ENCODE peak calls at places on chromosome 3, in five cellular contexts. F is caudate nucleus, J is psoas muscle, G is mesothelial cell of epicardium, H is mesenteric fat pad. W is an unnamed sample.

GRCh38 chr3:105444725-105445124 is 78.0 kb downstream of the ALCAM start:
- DNase-seq in F (no peak), G (no peak), J (no peak), H (no peak), W (no peak)

GRCh38 chr3:194224937-194225422 is 89.0 kb downstream of the HES1 start:
- DNase-seq in J (no peak), F (no peak), G (no peak), H (no peak), W (no peak)

GRCh38 chr3:111080357-111080937 is 8.8 kb downstream of the NECTIN3 start:
- DNase-seq in G (no peak), J (no peak), H (no peak), F (no peak), W (no peak)

GRCh38 chr3:127604546-127605165 is 6.4 kb downstream of the MCM2 start:
- DNase-seq in G (no peak), J (no peak), H (no peak), F (no peak), W (no peak)

GRCh38 chr3:174495928-174496327 is 363.2 kb upstream of the NAALADL2 start:
- DNase-seq in G (no peak), F (no peak), J (no peak), H (no peak), W (no peak)

GRCh38 chr3:120931593-120931992 is 23.6 kb downstream of the STXBP5L start:
- DNase-seq in F (no peak), G (no peak), H (no peak), J (no peak), W (no peak)

GRCh38 chr3:23696842-23697241 is 108.9 kb upstream of the UBE2E1 start:
- DNase-seq in H (no peak), J (no peak), G (no peak), F (no peak), W (no peak)

GRCh38 chr3:10472877-10473440 is 32.4 kb downstream of the ATP2B2 start:
- DNase-seq in G (no peak), H (no peak), F (no peak), J (no peak), W (no peak)

GRCh38 chr3:35685153-35685552 is 45.8 kb downstream of the ARPP21 start:
- DNase-seq in J (no peak), G (no peak), F (no peak), H (no peak), W (no peak)

GRCh38 chr3:84980011-84980410 is 21.2 kb downstream of the CADM2 start:
- DNase-seq in G (no peak), J (no peak), F (no peak), H (no peak), W (no peak)

GRCh38 chr3:40299721-40300335 is 9.7 kb upstream of the EIF1B start:
- DNase-seq in G (no peak), F (no peak), H (no peak), J (no peak), W (no peak)

GRCh38 chr3:171654809-171655208 is 155.5 kb downstream of the PLD1 start:
- DNase-seq in J (peak; percentile 68), F (no peak), H (no peak), G (no peak), W (peak; percentile 79)

GRCh38 chr3:125033135-125033534 is 22.7 kb downstream of the HEG1 start:
- DNase-seq in G (no peak), J (no peak), H (no peak), F (no peak), W (no peak)

GRCh38 chr3:26621176-26621575 is 1.4 kb upstream of the LRRC3B start:
- DNase-seq in G (no peak), J (no peak), F (no peak), H (no peak), W (no peak)

GRCh38 chr3:10764314-10765051 is 51.5 kb upstream of the SLC6A11 start:
- DNase-seq in G (no peak), J (no peak), F (peak; percentile 29), H (peak; percentile 85), W (no peak)

GRCh38 chr3:148101061-148101460 is 596.6 kb upstream of the AGTR1 start:
- DNase-seq in G (no peak), H (no peak), F (no peak), J (no peak), W (no peak)

GRCh38 chr3:170038434-170039110 is 777 bp downstream of the GPR160 start:
- DNase-seq in F (no peak), J (no peak), G (no peak), H (no peak), W (no peak)

GRCh38 chr3:82261013-82261412 is 499.6 kb upstream of the GBE1 start:
- DNase-seq in J (no peak), F (no peak), G (no peak), H (no peak), W (no peak)

GRCh38 chr3:127750226-127751031 is 71.9 kb downstream of the MGLL start:
- DNase-seq in G (no peak), H (peak; percentile 22), J (no peak), F (no peak), W (no peak)

GRCh38 chr3:69200384-69201068 is 78.1 kb upstream of the LMOD3 start:
- DNase-seq in G (no peak), F (no peak), J (no peak), H (no peak), W (peak; percentile 33)

GRCh38 chr3:162196964-162197363 is 700.4 kb downstream of the OTOL1 start:
- DNase-seq in G (no peak), H (no peak), J (no peak), F (no peak), W (no peak)

GRCh38 chr3:129469026-129469425 is 29.0 kb downstream of the IFT122 start:
- DNase-seq in J (no peak), F (no peak), G (no peak), H (no peak), W (no peak)

GRCh38 chr3:2166552-2166951 is 67.9 kb downstream of the CNTN4 start:
- DNase-seq in G (no peak), H (no peak), F (no peak), J (no peak), W (no peak)

GRCh38 chr3:12782172-12782815 is 14.2 kb upstream of the CAND2 start:
- DNase-seq in J (no peak), F (no peak), H (peak; percentile 12), G (no peak), W (no peak)

GRCh38 chr3:53081318-53081717 is 35.4 kb upstream of the SFMBT1 start:
- DNase-seq in F (no peak), J (no peak), H (peak; percentile 67), G (no peak), W (no peak)

GRCh38 chr3:120203016-120203415 is 82.0 kb downstream of the GPR156 start:
- DNase-seq in G (no peak), H (no peak), F (no peak), J (peak; percentile 32), W (peak; percentile 70)

GRCh38 chr3:71858493-71859127 is 73.7 kb upstream of the PROK2 start:
- DNase-seq in J (no peak), F (no peak), H (no peak), G (no peak), W (no peak)

GRCh38 chr3:158018462-158018861 is 87.8 kb downstream of the SHOX2 start:
- DNase-seq in F (no peak), H (no peak), G (no peak), J (no peak), W (no peak)

GRCh38 chr3:151925876-151926275 is 52.4 kb downstream of the SUCNR1 start:
- DNase-seq in F (no peak), G (no peak), J (no peak), H (no peak), W (no peak)